ENCODE peak calls at places on chromosomes 12 and 14, in six cellular contexts. V, H, W, R, N and F are unnamed samples.

GRCh38 chr12:71731439-71732356 is 23.0 kb upstream of the RAB21 start:
- DNase-seq in N (no peak), H (no peak), V (no peak), W (peak; percentile 22), R (no peak), F (no peak)

GRCh38 chr12:44405267-44405666 is 470.8 kb downstream of the NELL2 start:
- DNase-seq in W (no peak), R (no peak), V (no peak), N (no peak), H (no peak), F (no peak)

GRCh38 chr12:91335724-91336123 is 153.1 kb upstream of the DCN start:
- DNase-seq in H (no peak), V (no peak), R (no peak), W (no peak), N (no peak), F (no peak)

GRCh38 chr12:75444444-75445136 is 36.0 kb upstream of the GLIPR1 start:
- DNase-seq in N (no peak), R (no peak), W (no peak), H (no peak), V (no peak), F (peak; percentile 36)

GRCh38 chr12:7295529-7295928 is 8.3 kb upstream of the ACSM4 start:
- DNase-seq in H (no peak), V (no peak), W (no peak), N (no peak), R (no peak), F (no peak)

GRCh38 chr14:78967111-78967809 is 797.1 kb downstream of the NRXN3 start:
- DNase-seq in V (no peak), W (no peak), N (no peak), H (no peak), R (no peak), F (peak; percentile 42)

GRCh38 chr14:94636744-94637412 is 24.7 kb downstream of the SERPINA3 start:
- DNase-seq in H (no peak), R (no peak), W (no peak), V (no peak), N (no peak), F (no peak)

GRCh38 chr12:70190252-70191010 is 52.8 kb upstream of the CNOT2 start:
- DNase-seq in R (no peak), N (no peak), H (no peak), V (no peak), W (no peak), F (peak; percentile 36)

GRCh38 chr12:108850854-108851573 is 6.4 kb downstream of the SSH1 start:
- DNase-seq in R (no peak), V (no peak), H (no peak), N (no peak), W (peak; percentile 85), F (no peak)

GRCh38 chr12:63991036-63991547 is 146.6 kb downstream of the SRGAP1 start:
- DNase-seq in R (no peak), V (no peak), H (no peak), N (no peak), W (no peak), F (no peak)

GRCh38 chr14:92549096-92549852 is 35.7 kb downstream of the RIN3 start:
- DNase-seq in N (peak; percentile 54), H (no peak), W (no peak), V (no peak), R (no peak), F (no peak)

GRCh38 chr14:26128931-26129674 is 468.7 kb downstream of the NOVA1 start:
- DNase-seq in R (no peak), W (no peak), N (no peak), H (no peak), V (no peak), F (no peak)

GRCh38 chr12:46382425-46382973 is 9.9 kb upstream of the SLC38A2 start:
- DNase-seq in H (no peak), R (no peak), N (no peak), W (no peak), V (no peak), F (no peak)

GRCh38 chr12:54258286-54258685 is 21.6 kb downstream of the CBX5 start:
- DNase-seq in W (no peak), N (no peak), R (no peak), H (no peak), V (no peak), F (no peak)

GRCh38 chr14:104161601-104162367 is 23.4 kb downstream of the KIF26A start:
- DNase-seq in N (no peak), R (no peak), W (no peak), V (no peak), H (no peak), F (no peak)

GRCh38 chr12:95646781-95647184 is 95.5 kb upstream of the USP44 start:
- DNase-seq in H (no peak), V (no peak), N (no peak), R (no peak), W (no peak), F (no peak)

GRCh38 chr14:101604228-101604934 is 43.1 kb downstream of the DIO3 start:
- DNase-seq in W (no peak), R (no peak), N (no peak), V (no peak), H (peak; percentile 24), F (no peak)

GRCh38 chr14:73467800-73468199 is 9.5 kb upstream of the NUMB start:
- DNase-seq in V (no peak), W (peak; percentile 20), R (no peak), H (no peak), N (peak; percentile 0), F (no peak)

GRCh38 chr12:22684526-22685118 is 59.7 kb downstream of the ETNK1 start:
- DNase-seq in W (peak; percentile 54), N (no peak), H (no peak), R (no peak), V (no peak), F (no peak)

GRCh38 chr12:48788852-48789775 is at the start of gene ADCY6:
- DNase-seq in H (peak; percentile 80), R (no peak), W (no peak), V (no peak), N (peak; percentile 82), F (no peak)

GRCh38 chr12:76890407-76891143 is 11.8 kb upstream of the CSRP2 start:
- DNase-seq in R (no peak), W (no peak), N (no peak), H (no peak), V (peak; percentile 29), F (peak; percentile 73)

GRCh38 chr14:57865450-57866198 is at the start of gene SLC35F4:
- DNase-seq in N (peak; percentile 37), V (no peak), W (no peak), R (no peak), H (no peak), F (peak; percentile 2)

GRCh38 chr14:95062946-95063345 is 94.4 kb downstream of the DICER1 start:
- DNase-seq in V (no peak), W (no peak), R (no peak), N (no peak), H (no peak), F (no peak)